ENCODE peak calls at places on chromosomes 1 and 21, in seven cellular contexts. I, O, G, R, M, C and Z are unnamed samples.

GRCh38 chr1:30129421-30130055 is 593.8 kb downstream of the MATN1 start:
- DNase-seq in O (no peak), M (no peak), I (no peak), C (no peak), G (no peak), R (no peak), Z (no peak)

GRCh38 chr1:205842177-205842576 is 7.8 kb downstream of the PM20D1 start:
- DNase-seq in I (no peak), G (no peak), C (no peak), O (no peak), R (no peak), M (no peak), Z (no peak)

GRCh38 chr1:160149706-160150105 is 1.7 kb upstream of the ATP1A4 start:
- DNase-seq in O (no peak), G (no peak), M (no peak), R (no peak), C (no peak), I (no peak), Z (no peak)

GRCh38 chr1:242467556-242468145 is 56.8 kb downstream of the PLD5 start:
- DNase-seq in M (peak), O (peak), C (no peak), G (peak), I (peak), R (peak), Z (peak)

GRCh38 chr1:201399352-201400126 is 415 bp upstream of the LAD1 start:
- DNase-seq in C (no peak), R (peak), I (peak), M (no peak), O (peak), G (no peak), Z (no peak)

GRCh38 chr1:53295746-53296722 is 31.8 kb downstream of the LRP8 start:
- DNase-seq in O (peak), M (no peak), G (no peak), R (no peak), I (no peak), C (no peak), Z (no peak)

GRCh38 chr1:55854911-55855310 is 639.7 kb upstream of the USP24 start:
- DNase-seq in I (no peak), M (no peak), R (no peak), C (no peak), G (no peak), O (no peak), Z (no peak)

GRCh38 chr1:185574139-185574835 is 159.9 kb upstream of the HMCN1 start:
- DNase-seq in C (no peak), R (no peak), O (no peak), I (no peak), G (no peak), M (no peak), Z (no peak)

GRCh38 chr1:150558761-150559626 is 9.8 kb downstream of the ADAMTSL4 start:
- DNase-seq in C (no peak), O (no peak), R (no peak), M (no peak), I (no peak), G (no peak), Z (no peak)

GRCh38 chr1:62092126-62092525 is 102.5 kb upstream of the L1TD1 start:
- DNase-seq in R (no peak), G (no peak), O (peak), I (no peak), M (no peak), C (no peak), Z (no peak)

GRCh38 chr1:212167098-212167497 is 118.1 kb upstream of the PPP2R5A start:
- DNase-seq in G (no peak), M (no peak), O (no peak), R (no peak), I (no peak), C (no peak), Z (no peak)

GRCh38 chr21:27134513-27134912 is 167.6 kb upstream of the ADAMTS5 start:
- DNase-seq in C (no peak), R (no peak), O (no peak), G (no peak), I (no peak), M (no peak), Z (no peak)

GRCh38 chr1:30144831-30145230 is 578.6 kb downstream of the MATN1 start:
- DNase-seq in R (no peak), C (no peak), O (no peak), I (no peak), M (no peak), G (no peak), Z (no peak)